ENCODE peak calls at places on chromosome 9, in four cellular contexts. One of them, this sample, is unnamed.

GRCh38 chr9:22307013-22307711 is 139.5 kb upstream of the DMRTA1 start:
- DNase-seq in cardiac fibroblast: peak
- DNase-seq in glutamatergic neuron: no peak
- DNase-seq in neural progenitor cell: peak
- DNase-seq in this sample: peak

GRCh38 chr9:73129941-73130695 is 21.5 kb upstream of the ANXA1 start:
- DNase-seq in neural progenitor cell: peak
- DNase-seq in glutamatergic neuron: no peak
- DNase-seq in cardiac fibroblast: no peak
- DNase-seq in this sample: no peak

GRCh38 chr9:79798450-79798849 is 226.7 kb downstream of the TLE4 start:
- DNase-seq in cardiac fibroblast: no peak
- DNase-seq in neural progenitor cell: no peak
- DNase-seq in glutamatergic neuron: no peak
- DNase-seq in this sample: no peak

GRCh38 chr9:70156729-70157128 is 102.0 kb upstream of the SMC5 start:
- DNase-seq in cardiac fibroblast: peak
- DNase-seq in neural progenitor cell: no peak
- DNase-seq in glutamatergic neuron: no peak
- DNase-seq in this sample: no peak

GRCh38 chr9:133786371-133786753 is 48.2 kb upstream of the SARDH start:
- DNase-seq in glutamatergic neuron: no peak
- DNase-seq in cardiac fibroblast: no peak
- DNase-seq in neural progenitor cell: no peak
- DNase-seq in this sample: no peak

GRCh38 chr9:16680965-16681658 is 189.4 kb downstream of the BNC2 start:
- DNase-seq in neural progenitor cell: no peak
- DNase-seq in cardiac fibroblast: peak
- DNase-seq in glutamatergic neuron: no peak
- DNase-seq in this sample: no peak

GRCh38 chr9:29212590-29213373 is 1639.5 kb upstream of the C9orf72 start:
- DNase-seq in glutamatergic neuron: peak
- DNase-seq in neural progenitor cell: peak
- DNase-seq in cardiac fibroblast: no peak
- DNase-seq in this sample: peak

GRCh38 chr9:6805532-6805931 is 47.8 kb downstream of the KDM4C start:
- DNase-seq in neural progenitor cell: no peak
- DNase-seq in glutamatergic neuron: peak
- DNase-seq in cardiac fibroblast: peak
- DNase-seq in this sample: no peak

GRCh38 chr9:137460363-137461315 is 1.5 kb upstream of the NSMF start:
- DNase-seq in neural progenitor cell: no peak
- DNase-seq in glutamatergic neuron: peak
- DNase-seq in cardiac fibroblast: no peak
- DNase-seq in this sample: no peak

GRCh38 chr9:111925017-111925770 is 28.6 kb downstream of the UGCG start:
- DNase-seq in glutamatergic neuron: no peak
- DNase-seq in neural progenitor cell: no peak
- DNase-seq in cardiac fibroblast: no peak
- DNase-seq in this sample: no peak

GRCh38 chr9:112556497-112557085 is 70.0 kb downstream of the KIAA1958 start:
- DNase-seq in neural progenitor cell: no peak
- DNase-seq in cardiac fibroblast: peak
- DNase-seq in glutamatergic neuron: no peak
- DNase-seq in this sample: no peak

GRCh38 chr9:84045481-84046097 is 65.0 kb downstream of the RMI1 start:
- DNase-seq in neural progenitor cell: no peak
- DNase-seq in glutamatergic neuron: no peak
- DNase-seq in cardiac fibroblast: no peak
- DNase-seq in this sample: no peak

GRCh38 chr9:4855861-4856260 is 63.1 kb downstream of the RCL1 start:
- DNase-seq in neural progenitor cell: no peak
- DNase-seq in cardiac fibroblast: peak
- DNase-seq in glutamatergic neuron: no peak
- DNase-seq in this sample: no peak

GRCh38 chr9:22990349-22990748 is 543.7 kb downstream of the DMRTA1 start:
- DNase-seq in cardiac fibroblast: no peak
- DNase-seq in glutamatergic neuron: no peak
- DNase-seq in neural progenitor cell: no peak
- DNase-seq in this sample: no peak

GRCh38 chr9:110900451-110900850 is 137.8 kb downstream of the LPAR1 start:
- DNase-seq in glutamatergic neuron: no peak
- DNase-seq in cardiac fibroblast: peak
- DNase-seq in neural progenitor cell: no peak
- DNase-seq in this sample: no peak

GRCh38 chr9:10008101-10008799 is 604.6 kb downstream of the PTPRD start:
- DNase-seq in cardiac fibroblast: no peak
- DNase-seq in glutamatergic neuron: no peak
- DNase-seq in neural progenitor cell: peak
- DNase-seq in this sample: no peak

GRCh38 chr9:93112116-93112863 is 16.3 kb downstream of the CARD19 start:
- DNase-seq in neural progenitor cell: no peak
- DNase-seq in glutamatergic neuron: peak
- DNase-seq in cardiac fibroblast: no peak
- DNase-seq in this sample: no peak

GRCh38 chr9:38117646-38118045 is 48.6 kb upstream of the SHB start:
- DNase-seq in neural progenitor cell: no peak
- DNase-seq in cardiac fibroblast: no peak
- DNase-seq in glutamatergic neuron: no peak
- DNase-seq in this sample: no peak

GRCh38 chr9:26954050-26954508 is 2.1 kb upstream of the IFT74 start:
- DNase-seq in neural progenitor cell: no peak
- DNase-seq in cardiac fibroblast: no peak
- DNase-seq in glutamatergic neuron: no peak
- DNase-seq in this sample: no peak

GRCh38 chr9:108963459-108964143 is 29.4 kb downstream of the ABITRAM start:
- DNase-seq in cardiac fibroblast: peak
- DNase-seq in glutamatergic neuron: no peak
- DNase-seq in neural progenitor cell: no peak
- DNase-seq in this sample: no peak

GRCh38 chr9:136769710-136770191 is 5.4 kb upstream of the LCN15 start:
- DNase-seq in neural progenitor cell: peak
- DNase-seq in cardiac fibroblast: peak
- DNase-seq in glutamatergic neuron: peak
- DNase-seq in this sample: peak

GRCh38 chr9:99881769-99882168 is 24.7 kb upstream of the STX17 start:
- DNase-seq in glutamatergic neuron: no peak
- DNase-seq in cardiac fibroblast: no peak
- DNase-seq in neural progenitor cell: no peak
- DNase-seq in this sample: no peak

GRCh38 chr9:104748359-104749031 is 1.0 kb downstream of the NIPSNAP3A start:
- DNase-seq in neural progenitor cell: no peak
- DNase-seq in glutamatergic neuron: no peak
- DNase-seq in cardiac fibroblast: peak
- DNase-seq in this sample: no peak

DNA sequence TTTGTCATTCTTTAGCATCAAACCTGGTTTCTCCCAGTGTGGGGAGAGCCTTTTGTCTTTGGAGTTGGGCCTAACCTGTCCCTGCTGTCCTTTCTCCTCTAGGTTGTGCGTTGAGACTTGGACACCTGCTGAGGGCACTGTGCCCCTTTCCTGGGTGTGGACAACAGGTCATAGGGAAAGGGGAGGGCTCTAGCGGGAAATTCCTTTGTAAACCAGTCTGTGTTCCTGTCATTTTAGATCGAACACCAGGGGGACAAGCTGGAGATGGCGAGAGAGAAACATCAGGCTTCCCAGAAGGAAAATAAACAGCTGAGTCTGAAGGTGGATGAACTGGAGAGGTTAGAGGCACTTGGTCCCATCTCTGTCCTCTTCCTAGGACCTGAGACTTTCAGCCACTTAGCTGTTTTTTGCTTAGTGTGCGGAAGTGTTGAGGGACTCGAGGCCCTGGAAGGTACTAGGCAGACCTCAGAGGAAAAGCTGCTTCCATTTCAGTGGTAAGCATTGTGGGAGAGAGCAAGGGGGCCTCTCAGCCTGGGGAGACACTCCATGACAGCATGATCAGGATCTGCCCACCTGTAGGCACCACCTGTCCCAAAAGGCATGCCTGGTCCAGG is 8.6 kb upstream of the GLE1 start:
- DNase-seq in neural progenitor cell: peak
- DNase-seq in cardiac fibroblast: no peak
- DNase-seq in glutamatergic neuron: no peak
- DNase-seq in this sample: no peak
- TF ChIP-seq CTCF in neural progenitor cell: no peak
- TF ChIP-seq CTCF in cardiac fibroblast: no peak
- TF ChIP-seq CTCF in glutamatergic neuron: no peak
- TF ChIP-seq CTCF in this sample: no peak

DNA sequence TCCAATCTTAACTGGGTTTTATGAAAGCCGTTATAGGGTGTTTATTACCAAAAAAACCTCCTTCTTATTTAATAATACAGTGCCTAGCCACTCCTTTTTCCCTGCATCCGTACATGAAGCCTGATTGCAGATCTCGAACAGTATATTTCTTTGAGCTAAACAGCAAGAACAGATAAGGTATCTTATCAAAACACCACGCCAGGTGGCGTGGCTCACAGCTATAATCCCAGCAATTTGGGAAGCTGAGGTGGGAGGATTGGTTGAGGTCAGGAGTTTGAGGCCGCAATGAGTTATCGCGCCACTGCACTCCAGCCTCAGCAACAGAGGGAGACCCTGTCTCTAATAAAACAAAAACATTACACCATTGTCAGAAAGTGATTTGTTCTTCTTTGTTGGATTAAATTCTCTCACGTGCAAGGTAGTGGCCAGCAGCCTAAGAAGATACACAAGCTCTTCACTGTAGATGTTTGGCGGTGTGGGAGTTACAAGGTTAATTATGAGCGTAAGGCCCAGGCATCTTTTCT is 291.2 kb upstream of the DMRT1 start:
- DNase-seq in cardiac fibroblast: no peak
- DNase-seq in neural progenitor cell: no peak
- DNase-seq in glutamatergic neuron: no peak
- DNase-seq in this sample: no peak
- TF ChIP-seq CTCF in cardiac fibroblast: no peak
- TF ChIP-seq CTCF in neural progenitor cell: no peak
- TF ChIP-seq CTCF in glutamatergic neuron: no peak
- TF ChIP-seq CTCF in this sample: no peak

GRCh38 chr9:135344523-135344901 is 135.1 kb upstream of the PPP1R26 start:
- DNase-seq in glutamatergic neuron: no peak
- DNase-seq in neural progenitor cell: no peak
- DNase-seq in cardiac fibroblast: no peak
- DNase-seq in this sample: no peak
- TF ChIP-seq CTCF in glutamatergic neuron: no peak
- TF ChIP-seq CTCF in neural progenitor cell: peak
- TF ChIP-seq CTCF in cardiac fibroblast: no peak
- TF ChIP-seq CTCF in this sample: no peak

DNA sequence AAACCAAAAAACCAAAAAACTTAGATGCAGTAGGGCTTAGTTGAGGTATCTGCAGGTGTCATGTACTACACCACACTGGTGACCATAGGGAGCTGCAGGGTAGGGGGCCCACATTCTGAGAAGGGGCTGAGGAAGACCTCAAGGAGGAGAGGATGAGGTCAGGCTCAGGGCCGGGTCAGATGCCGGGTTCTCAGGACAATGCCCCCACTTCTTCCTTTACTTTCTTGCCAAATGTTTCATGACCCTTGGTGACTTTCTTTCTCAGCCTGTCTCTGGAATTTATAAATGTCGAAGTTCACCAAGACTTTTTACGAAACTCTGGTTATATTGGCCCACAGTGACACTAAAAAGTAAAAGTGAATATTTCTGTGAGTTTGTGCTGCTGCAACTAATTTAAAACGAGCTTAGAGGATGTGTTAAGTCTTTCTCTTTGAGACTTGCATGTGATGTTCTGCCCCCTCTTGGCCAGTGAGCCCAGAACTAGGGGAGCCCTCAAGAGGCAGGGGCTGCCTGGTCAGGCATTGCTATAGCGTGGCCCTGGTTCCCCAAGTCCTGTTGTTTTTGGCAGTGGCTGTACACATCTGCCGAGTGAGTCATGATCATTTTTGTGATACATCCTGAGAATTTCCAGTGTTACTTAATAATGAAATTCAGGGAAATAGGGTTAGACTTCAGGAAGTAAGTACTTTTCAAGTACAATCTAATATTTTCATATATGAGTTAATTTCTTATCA is 11.2 kb downstream of the ACO1 start:
- DNase-seq in glutamatergic neuron: no peak
- DNase-seq in neural progenitor cell: no peak
- DNase-seq in cardiac fibroblast: peak
- DNase-seq in this sample: no peak
- TF ChIP-seq CTCF in glutamatergic neuron: no peak
- TF ChIP-seq CTCF in neural progenitor cell: no peak
- TF ChIP-seq CTCF in cardiac fibroblast: peak
- TF ChIP-seq CTCF in this sample: no peak

GRCh38 chr9:114078021-114078780 is at the start of gene AMBP:
- DNase-seq in cardiac fibroblast: no peak
- DNase-seq in glutamatergic neuron: no peak
- DNase-seq in neural progenitor cell: no peak
- DNase-seq in this sample: no peak
- TF ChIP-seq CTCF in cardiac fibroblast: no peak
- TF ChIP-seq CTCF in glutamatergic neuron: no peak
- TF ChIP-seq CTCF in neural progenitor cell: no peak
- TF ChIP-seq CTCF in this sample: no peak

DNA sequence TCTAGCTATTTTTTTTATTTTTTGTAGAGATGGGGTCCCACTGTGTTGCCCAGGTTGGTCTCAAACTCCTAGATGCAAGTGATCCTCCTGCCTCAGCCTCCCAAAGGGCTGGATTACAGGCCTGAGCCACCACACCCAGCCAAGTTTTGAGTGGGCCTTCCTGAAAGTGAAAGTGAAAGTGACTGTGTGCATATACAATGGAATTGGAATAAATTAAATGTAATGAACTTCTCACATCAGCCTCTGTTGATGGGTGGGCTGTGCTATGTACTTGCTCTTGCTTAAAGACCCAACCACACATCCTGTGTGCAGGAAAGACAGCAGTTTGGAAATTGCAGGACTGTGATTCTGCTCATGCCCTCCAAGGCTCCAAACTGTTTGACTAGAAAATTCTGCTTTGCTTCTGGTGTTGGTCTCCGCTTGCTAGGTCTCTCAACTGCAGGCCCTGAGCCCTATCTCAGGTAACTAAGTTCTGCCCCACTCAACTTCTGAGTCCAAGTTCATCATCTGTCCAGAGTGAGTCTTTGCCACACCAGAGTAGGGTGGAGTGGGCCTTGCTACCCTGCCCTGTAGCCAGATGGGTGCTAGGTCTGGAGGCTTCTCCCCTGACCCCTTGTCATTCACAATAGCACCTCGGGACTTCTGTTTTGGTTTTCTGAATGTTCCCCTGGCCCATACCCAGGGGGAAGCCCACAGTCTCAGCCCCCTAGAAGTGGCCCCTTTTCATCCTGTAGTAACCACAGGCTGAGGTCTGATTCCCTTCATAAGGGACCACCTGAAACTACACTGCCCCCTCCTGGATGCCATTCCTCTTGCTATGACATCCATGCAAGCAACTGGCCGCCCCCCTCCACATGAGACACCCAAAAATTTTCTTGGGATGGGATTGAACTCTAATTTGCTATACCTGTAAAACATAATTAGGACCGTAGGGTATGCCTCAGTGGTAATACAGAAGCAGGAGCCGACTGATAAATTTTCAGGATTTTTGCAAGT is 36.5 kb upstream of the RAD23B start:
- DNase-seq in cardiac fibroblast: no peak
- DNase-seq in neural progenitor cell: peak
- DNase-seq in glutamatergic neuron: no peak
- DNase-seq in this sample: peak
- TF ChIP-seq CTCF in cardiac fibroblast: no peak
- TF ChIP-seq CTCF in neural progenitor cell: peak
- TF ChIP-seq CTCF in glutamatergic neuron: no peak
- TF ChIP-seq CTCF in this sample: no peak